ENCODE peak calls at places on chromosome 6, in five cellular contexts. One of them, this sample, is unnamed.

GRCh38 chr6:148423601-148424270 is 81.1 kb downstream of the SASH1 start:
- DNase-seq in PC-3: no peak
- DNase-seq in B cell: no peak
- DNase-seq in Panc1: no peak
- DNase-seq in right lobe of liver: no peak
- DNase-seq in this sample: no peak

GRCh38 chr6:149851461-149851860 is 12.7 kb downstream of the LRP11 start:
- DNase-seq in PC-3: no peak
- DNase-seq in Panc1: no peak
- DNase-seq in B cell: no peak
- DNase-seq in right lobe of liver: no peak
- DNase-seq in this sample: no peak

GRCh38 chr6:14380421-14380820 is 262.8 kb downstream of the CD83 start:
- DNase-seq in PC-3: no peak
- DNase-seq in Panc1: no peak
- DNase-seq in B cell: no peak
- DNase-seq in right lobe of liver: no peak
- DNase-seq in this sample: no peak

GRCh38 chr6:166313255-166314070 is 5.3 kb upstream of the PRR18 start:
- DNase-seq in B cell: peak; percentile 82
- DNase-seq in PC-3: peak; percentile 52
- DNase-seq in Panc1: peak; percentile 13
- DNase-seq in right lobe of liver: peak; percentile 57
- DNase-seq in this sample: no peak

GRCh38 chr6:125294925-125295324 is 6.8 kb downstream of the HDDC2 start:
- DNase-seq in Panc1: no peak
- DNase-seq in PC-3: no peak
- DNase-seq in right lobe of liver: peak; percentile 34
- DNase-seq in B cell: no peak
- DNase-seq in this sample: no peak

GRCh38 chr6:163457637-163458561 is 43.4 kb downstream of the QKI start:
- DNase-seq in Panc1: peak; percentile 15
- DNase-seq in right lobe of liver: no peak
- DNase-seq in PC-3: peak; percentile 30
- DNase-seq in B cell: no peak
- DNase-seq in this sample: no peak

GRCh38 chr6:4637691-4638433 is 138.3 kb upstream of the CDYL start:
- DNase-seq in Panc1: no peak
- DNase-seq in B cell: no peak
- DNase-seq in right lobe of liver: no peak
- DNase-seq in PC-3: peak; percentile 69
- DNase-seq in this sample: no peak

GRCh38 chr6:132675749-132676148 is 16.8 kb upstream of the TAAR1 start:
- DNase-seq in right lobe of liver: no peak
- DNase-seq in B cell: no peak
- DNase-seq in PC-3: no peak
- DNase-seq in Panc1: no peak
- DNase-seq in this sample: no peak

GRCh38 chr6:15439410-15440022 is 193.6 kb downstream of the JARID2 start:
- DNase-seq in right lobe of liver: no peak
- DNase-seq in PC-3: no peak
- DNase-seq in B cell: no peak
- DNase-seq in Panc1: no peak
- DNase-seq in this sample: no peak

GRCh38 chr6:44470106-44470446 is 82.6 kb downstream of the CDC5L start:
- DNase-seq in PC-3: no peak
- DNase-seq in B cell: no peak
- DNase-seq in right lobe of liver: no peak
- DNase-seq in Panc1: no peak
- DNase-seq in this sample: no peak
- TF ChIP-seq CTCF in PC-3: peak; percentile 27
- TF ChIP-seq CTCF in B cell: peak; percentile 33
- TF ChIP-seq CTCF in right lobe of liver: no peak
- TF ChIP-seq CTCF in Panc1: peak; percentile 62
- TF ChIP-seq CTCF in this sample: peak; percentile 54

GRCh38 chr6:27893059-27893835 is 18.9 kb downstream of the OR2B2 start:
- DNase-seq in Panc1: peak; percentile 97
- DNase-seq in PC-3: peak; percentile 98
- DNase-seq in B cell: peak; percentile 93
- DNase-seq in right lobe of liver: peak; percentile 88
- DNase-seq in this sample: no peak
- TF ChIP-seq CTCF in Panc1: no peak
- TF ChIP-seq CTCF in PC-3: no peak
- TF ChIP-seq CTCF in B cell: no peak
- TF ChIP-seq CTCF in right lobe of liver: no peak
- TF ChIP-seq CTCF in this sample: no peak

DNA sequence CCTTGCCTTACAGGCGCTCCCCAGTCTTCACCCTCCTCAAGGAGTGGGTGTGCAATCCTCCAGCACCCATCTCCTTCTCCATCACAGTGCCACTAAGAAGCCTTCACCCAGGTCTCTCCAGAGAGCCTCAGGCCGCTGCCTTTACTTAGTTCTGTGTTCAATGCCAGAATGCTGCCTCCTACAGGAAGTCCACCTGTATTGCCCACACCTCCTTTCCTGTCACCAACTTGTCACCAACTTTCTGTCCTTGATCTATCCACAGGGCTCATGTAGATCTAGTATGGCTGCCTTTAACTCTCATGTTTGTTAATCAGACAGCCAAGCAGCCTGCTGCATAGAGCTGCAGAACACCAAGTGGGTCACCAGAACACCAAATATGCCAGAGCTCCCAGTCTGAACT is 546 bp upstream of the LST1 start:
- DNase-seq in right lobe of liver: no peak
- DNase-seq in PC-3: peak; percentile 31
- DNase-seq in Panc1: no peak
- DNase-seq in B cell: peak; percentile 45
- DNase-seq in this sample: no peak
- TF ChIP-seq CTCF in right lobe of liver: peak; percentile 27
- TF ChIP-seq CTCF in PC-3: peak; percentile 57
- TF ChIP-seq CTCF in Panc1: no peak
- TF ChIP-seq CTCF in B cell: peak; percentile 35
- TF ChIP-seq CTCF in this sample: peak; percentile 58

GRCh38 chr6:39328066-39328465 is 5.6 kb upstream of the KCNK16 start:
- DNase-seq in Panc1: no peak
- DNase-seq in B cell: no peak
- DNase-seq in PC-3: no peak
- DNase-seq in right lobe of liver: no peak
- DNase-seq in this sample: no peak
- TF ChIP-seq CTCF in Panc1: no peak
- TF ChIP-seq CTCF in B cell: no peak
- TF ChIP-seq CTCF in PC-3: no peak
- TF ChIP-seq CTCF in right lobe of liver: no peak
- TF ChIP-seq CTCF in this sample: no peak

GRCh38 chr6:144778773-144779531 is 493.8 kb downstream of the UTRN start:
- DNase-seq in B cell: no peak
- DNase-seq in right lobe of liver: no peak
- DNase-seq in Panc1: no peak
- DNase-seq in PC-3: peak; percentile 23
- DNase-seq in this sample: no peak
- TF ChIP-seq CTCF in B cell: no peak
- TF ChIP-seq CTCF in right lobe of liver: peak; percentile 60
- TF ChIP-seq CTCF in Panc1: peak; percentile 43
- TF ChIP-seq CTCF in PC-3: peak; percentile 57
- TF ChIP-seq CTCF in this sample: peak; percentile 51

GRCh38 chr6:113010181-113010580 is 663.1 kb downstream of the RFPL4B start:
- DNase-seq in Panc1: no peak
- DNase-seq in B cell: no peak
- DNase-seq in right lobe of liver: no peak
- DNase-seq in PC-3: no peak
- DNase-seq in this sample: no peak

GRCh38 chr6:113011389-113011788 is 664.3 kb downstream of the RFPL4B start:
- DNase-seq in B cell: no peak
- DNase-seq in Panc1: no peak
- DNase-seq in right lobe of liver: no peak
- DNase-seq in PC-3: no peak
- DNase-seq in this sample: no peak

GRCh38 chr6:113009682-113010081 is 662.6 kb downstream of the RFPL4B start:
- DNase-seq in Panc1: no peak
- DNase-seq in right lobe of liver: no peak
- DNase-seq in PC-3: no peak
- DNase-seq in B cell: no peak
- DNase-seq in this sample: no peak

GRCh38 chr6:113011803-113012202 is 664.7 kb downstream of the RFPL4B start:
- DNase-seq in B cell: no peak
- DNase-seq in right lobe of liver: no peak
- DNase-seq in Panc1: no peak
- DNase-seq in PC-3: no peak
- DNase-seq in this sample: no peak

DNA sequence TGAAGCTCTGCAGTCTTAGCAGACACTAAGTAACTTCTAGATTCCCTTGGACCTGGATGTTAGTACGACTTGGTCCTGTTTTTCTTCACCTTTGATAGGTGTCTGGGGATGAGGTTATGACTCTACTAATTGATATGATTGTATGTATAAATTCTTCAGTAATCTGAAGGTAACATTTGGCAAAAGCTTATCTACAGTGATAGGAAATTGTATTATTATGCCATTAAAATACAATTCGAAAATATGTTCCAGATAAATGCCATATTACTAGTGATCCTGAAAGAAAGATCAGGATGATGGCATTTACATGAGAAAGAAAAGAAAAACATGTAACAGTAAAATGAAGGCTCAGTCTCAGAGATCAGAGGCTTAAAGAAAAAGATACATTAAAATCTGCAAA is 663.5 kb downstream of the RFPL4B start:
- DNase-seq in right lobe of liver: no peak
- DNase-seq in B cell: no peak
- DNase-seq in PC-3: no peak
- DNase-seq in Panc1: no peak
- DNase-seq in this sample: no peak
- TF ChIP-seq CTCF in right lobe of liver: no peak
- TF ChIP-seq CTCF in B cell: no peak
- TF ChIP-seq CTCF in PC-3: no peak
- TF ChIP-seq CTCF in Panc1: no peak
- TF ChIP-seq CTCF in this sample: no peak

DNA sequence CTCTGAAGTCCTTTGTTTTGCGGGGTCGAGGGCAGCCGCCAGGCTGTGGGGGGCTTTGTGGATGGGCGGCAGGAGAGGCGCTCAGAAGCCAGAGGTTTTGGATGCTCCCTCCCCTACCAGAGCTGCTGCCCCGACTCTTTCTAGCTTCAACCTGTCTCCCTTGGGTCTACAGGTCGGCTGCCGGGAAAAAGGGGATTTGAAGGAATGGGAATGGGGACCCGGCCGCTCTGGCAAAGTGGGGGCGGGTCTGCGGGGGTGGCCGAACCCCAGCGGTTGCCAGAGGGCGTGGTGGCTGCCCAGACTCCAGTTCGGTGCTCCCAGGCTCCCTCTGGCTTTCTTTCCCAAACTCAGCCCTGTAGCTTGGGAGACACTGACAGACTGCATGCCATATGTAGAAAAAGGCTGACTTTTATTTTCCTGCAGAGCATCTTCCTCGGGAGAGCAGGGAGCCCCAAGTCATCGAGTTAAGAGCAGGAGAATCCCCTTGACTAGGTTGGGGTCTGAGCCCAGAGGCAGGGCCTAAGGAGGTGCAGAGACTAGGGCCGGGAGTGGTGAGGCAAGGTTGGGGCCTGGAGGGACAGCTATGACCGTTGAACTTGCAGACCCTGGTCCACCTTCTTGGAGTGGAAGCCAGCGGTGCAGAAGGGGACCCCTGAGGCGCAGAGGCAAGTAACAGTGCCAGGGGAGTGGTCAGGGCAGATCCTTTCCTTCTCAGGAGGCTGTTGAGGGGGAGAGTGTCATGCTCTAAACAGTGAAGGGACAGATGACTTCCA is 1.4 kb upstream of the PPP1R18 start:
- DNase-seq in PC-3: peak; percentile 39
- DNase-seq in B cell: peak; percentile 44
- DNase-seq in Panc1: no peak
- DNase-seq in right lobe of liver: peak; percentile 57
- DNase-seq in this sample: no peak
- TF ChIP-seq CTCF in PC-3: peak; percentile 30
- TF ChIP-seq CTCF in B cell: no peak
- TF ChIP-seq CTCF in Panc1: no peak
- TF ChIP-seq CTCF in right lobe of liver: no peak
- TF ChIP-seq CTCF in this sample: peak; percentile 68

GRCh38 chr6:117548797-117549301 is 53.5 kb downstream of the GOPC start:
- DNase-seq in right lobe of liver: no peak
- DNase-seq in B cell: no peak
- DNase-seq in PC-3: peak; percentile 75
- DNase-seq in Panc1: no peak
- DNase-seq in this sample: no peak

GRCh38 chr6:117546674-117547073 is 55.6 kb downstream of the GOPC start:
- DNase-seq in Panc1: no peak
- DNase-seq in PC-3: no peak
- DNase-seq in right lobe of liver: no peak
- DNase-seq in B cell: no peak
- DNase-seq in this sample: no peak

GRCh38 chr6:117549606-117550005 is 52.7 kb downstream of the GOPC start:
- DNase-seq in B cell: no peak
- DNase-seq in PC-3: no peak
- DNase-seq in right lobe of liver: no peak
- DNase-seq in Panc1: no peak
- DNase-seq in this sample: no peak

GRCh38 chr6:117550078-117550600 is 52.2 kb downstream of the GOPC start:
- DNase-seq in right lobe of liver: no peak
- DNase-seq in PC-3: peak; percentile 67
- DNase-seq in B cell: no peak
- DNase-seq in Panc1: no peak
- DNase-seq in this sample: no peak

DNA sequence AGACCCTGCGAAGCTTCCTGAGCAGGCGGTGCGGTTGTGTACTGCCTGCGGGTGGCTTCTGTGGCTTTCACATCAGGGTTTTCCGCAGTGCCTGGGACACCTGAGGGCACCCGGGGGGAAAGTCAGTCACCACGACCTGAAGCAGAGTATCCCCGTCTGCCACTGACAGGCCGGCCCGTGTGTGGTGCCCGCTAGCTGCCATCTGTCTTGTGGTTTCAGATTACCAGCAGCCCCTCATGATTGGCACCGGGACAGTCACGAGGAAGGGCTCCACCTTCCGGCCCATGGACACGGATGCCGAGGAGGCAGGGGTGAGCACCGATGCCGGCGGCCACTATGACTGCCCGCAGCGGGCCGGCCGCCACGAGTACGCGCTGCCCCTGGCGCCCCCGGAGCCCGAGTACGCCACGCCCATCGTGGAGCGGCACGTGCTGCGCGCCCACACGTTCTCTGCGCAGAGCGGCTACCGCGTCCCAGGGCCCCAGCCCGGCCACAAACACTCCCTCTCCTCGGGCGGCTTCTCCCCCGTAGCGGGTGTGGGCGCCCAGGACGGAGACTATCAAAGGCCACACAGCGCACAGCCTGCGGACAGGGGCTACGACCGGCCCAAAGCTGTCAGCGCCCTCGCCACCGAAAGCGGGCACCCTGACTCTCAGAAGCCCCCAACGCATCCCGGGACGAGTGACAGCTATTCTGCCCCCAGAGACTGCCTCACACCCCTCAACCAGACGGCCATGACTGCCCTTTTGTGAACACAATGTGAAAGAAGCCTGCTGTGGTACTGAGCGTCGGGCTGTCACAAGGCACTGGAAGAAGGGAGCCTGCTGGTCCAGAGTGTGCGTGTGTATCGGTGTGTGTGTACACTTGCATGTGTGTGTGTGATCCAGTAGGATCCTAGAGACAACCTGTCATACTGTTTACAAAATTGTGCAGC is 54.4 kb downstream of the GOPC start:
- DNase-seq in Panc1: no peak
- DNase-seq in PC-3: no peak
- DNase-seq in B cell: peak; percentile 39
- DNase-seq in right lobe of liver: peak; percentile 52
- DNase-seq in this sample: peak; percentile 93
- TF ChIP-seq CTCF in Panc1: no peak
- TF ChIP-seq CTCF in PC-3: no peak
- TF ChIP-seq CTCF in B cell: no peak
- TF ChIP-seq CTCF in right lobe of liver: peak; percentile 15
- TF ChIP-seq CTCF in this sample: no peak

This sample was measured in chondrocyte.